ENCODE peak calls at places on chromosomes 16 and 17, in six cellular contexts. K is dorsolateral prefrontal cortex, F is Calu3, O is glutamatergic neuron, L is A549, H is A673. S is an unnamed sample.

GRCh38 chr17:42399948-42400843 is 12.0 kb upstream of the STAT3 start:
- DNase-seq in K (no peak), F (no peak), O (no peak), L (no peak), H (no peak), S (no peak)

GRCh38 chr17:53150101-53150698 is 672.5 kb upstream of the KIF2B start:
- DNase-seq in K (no peak), F (no peak), O (no peak), L (peak), H (peak), S (no peak)

GRCh38 chr16:78976212-78976611 is 624.3 kb downstream of the MAF start:
- DNase-seq in K (no peak), F (no peak), O (no peak), L (no peak), H (no peak), S (no peak)

GRCh38 chr17:45001310-45001709 is 33.2 kb upstream of the C1QL1 start:
- DNase-seq in K (no peak), F (no peak), O (no peak), L (no peak), H (no peak), S (no peak)

GRCh38 chr16:48454051-48454450 is 68.8 kb upstream of the SIAH1 start:
- DNase-seq in K (no peak), F (no peak), O (no peak), L (no peak), H (no peak), S (no peak)

GRCh38 chr16:83701494-83701893 is 106.3 kb upstream of the HSBP1 start:
- DNase-seq in K (no peak), F (peak), O (no peak), L (peak), H (peak), S (no peak)

GRCh38 chr17:64773836-64774761 is 112.0 kb upstream of the SMURF2 start:
- DNase-seq in K (no peak), F (peak), O (no peak), L (peak), H (peak), S (no peak)

GRCh38 chr17:8004899-8005298 is 2.5 kb downstream of the GUCY2D start:
- DNase-seq in K (no peak), F (no peak), O (no peak), L (no peak), H (no peak), S (no peak)

GRCh38 chr17:46024590-46024989 is 25.5 kb downstream of the STH start:
- DNase-seq in K (no peak), F (no peak), O (no peak), L (no peak), H (no peak), S (no peak)

GRCh38 chr17:70110443-70110880 is 35.4 kb downstream of the KCNJ16 start:
- DNase-seq in K (no peak), F (no peak), O (no peak), L (no peak), H (peak), S (no peak)

GRCh38 chr17:14355556-14355955 is 54.7 kb downstream of the HS3ST3B1 start:
- DNase-seq in K (no peak), F (no peak), O (no peak), L (no peak), H (no peak), S (no peak)

GRCh38 chr17:47207143-47208067 is 1.7 kb upstream of the MYL4 start:
- DNase-seq in K (no peak), F (no peak), O (no peak), L (no peak), H (no peak), S (no peak)

GRCh38 chr17:81059026-81059425 is 24.1 kb downstream of the BAIAP2 start:
- DNase-seq in K (no peak), F (no peak), O (no peak), L (no peak), H (no peak), S (no peak)

GRCh38 chr16:46612121-46612520 is 9.1 kb downstream of the SHCBP1 start:
- DNase-seq in K (no peak), F (no peak), O (no peak), L (no peak), H (no peak), S (no peak)

GRCh38 chr16:70304892-70305448 is 6.0 kb downstream of the DDX19B start:
- DNase-seq in K (no peak), F (peak), O (no peak), L (no peak), H (no peak), S (no peak)

DNA sequence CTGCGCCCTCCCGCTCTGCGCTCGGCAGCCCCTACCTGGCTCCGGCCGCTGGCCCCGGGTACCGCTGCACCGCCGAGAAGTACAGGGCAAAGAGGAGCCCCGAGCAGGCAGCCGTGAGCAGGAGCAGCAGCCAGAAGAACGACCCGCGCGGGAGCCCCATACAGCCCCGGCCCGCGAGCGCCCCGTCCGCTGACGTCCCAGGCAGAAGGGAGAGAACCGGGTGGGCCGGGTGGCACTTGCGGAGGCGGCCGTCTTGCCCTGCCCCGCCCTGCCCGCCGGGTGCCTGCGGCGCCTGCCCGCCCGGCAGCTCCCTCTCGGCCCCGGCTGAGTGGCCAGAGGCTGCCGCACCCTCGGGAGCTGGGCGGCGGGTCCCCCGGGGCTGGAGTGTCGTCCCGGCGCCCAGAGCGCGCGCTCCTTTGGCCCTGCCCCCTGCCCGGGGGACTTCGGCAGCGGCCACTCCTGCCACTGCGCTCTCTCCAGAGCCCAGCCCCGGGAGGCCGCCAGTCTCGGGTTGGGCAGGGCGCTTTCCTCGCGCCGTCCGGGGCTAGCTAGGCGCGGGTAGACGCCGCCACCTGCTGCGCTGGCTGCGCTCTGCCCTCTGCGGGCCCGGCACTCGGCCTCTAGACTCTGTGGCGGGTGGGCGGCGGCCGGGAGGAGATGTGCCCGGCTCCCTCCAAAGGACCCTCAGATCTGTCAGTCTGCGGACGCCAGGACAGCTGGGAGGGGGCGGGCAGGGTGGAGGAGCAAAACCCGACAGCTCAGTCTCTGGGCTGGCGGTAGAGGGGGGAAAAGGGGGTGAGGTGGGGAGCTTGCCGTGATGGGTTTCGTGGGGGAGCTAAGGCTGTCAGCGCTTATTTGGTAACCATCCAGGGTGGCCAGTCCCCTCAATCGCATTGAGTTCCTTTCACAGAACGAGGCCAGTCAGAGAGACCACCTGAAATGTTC is at the start of gene ST6GALNAC2:
- DNase-seq in K (no peak), F (peak), O (peak), L (peak), H (no peak), S (no peak)
- TF ChIP-seq CTCF in K (no peak), F (no peak), O (no peak), L (peak), H (no peak), S (no peak)

GRCh38 chr16:85557083-85557975 is 55.8 kb upstream of the GSE1 start:
- DNase-seq in K (no peak), F (peak), O (no peak), L (peak), H (no peak), S (no peak)
- TF ChIP-seq CTCF in K (no peak), F (no peak), O (no peak), L (peak), H (peak), S (no peak)

GRCh38 chr16:66420396-66420795 is 6.7 kb upstream of the BEAN1 start:
- DNase-seq in K (no peak), F (no peak), O (no peak), L (no peak), H (no peak), S (no peak)

GRCh38 chr16:66418165-66418962 is 8.7 kb upstream of the BEAN1 start:
- DNase-seq in K (no peak), F (no peak), O (no peak), L (no peak), H (no peak), S (no peak)

GRCh38 chr16:66421891-66422290 is 5.2 kb upstream of the BEAN1 start:
- DNase-seq in K (no peak), F (no peak), O (no peak), L (no peak), H (no peak), S (no peak)

GRCh38 chr16:66416981-66417700 is 10.0 kb upstream of the BEAN1 start:
- DNase-seq in K (no peak), F (no peak), O (no peak), L (no peak), H (no peak), S (no peak)

GRCh38 chr16:66419527-66419926 is 7.6 kb upstream of the BEAN1 start:
- DNase-seq in K (no peak), F (no peak), O (no peak), L (no peak), H (no peak), S (no peak)
- TF ChIP-seq CTCF in K (no peak), F (peak), O (no peak), L (no peak), H (no peak), S (no peak)

GRCh38 chr16:30585400-30586191 is at the start of gene ZNF785:
- DNase-seq in K (peak), F (peak), O (peak), L (peak), H (peak), S (peak)
- TF ChIP-seq CTCF in K (peak), F (peak), O (peak), L (no peak), H (no peak), S (no peak)

GRCh38 chr17:29121442-29121841 is 58.8 kb downstream of the MYO18A start:
- DNase-seq in K (no peak), F (no peak), O (no peak), L (no peak), H (no peak), S (no peak)

GRCh38 chr17:29116652-29117439 is 63.4 kb downstream of the MYO18A start:
- DNase-seq in K (peak), F (peak), O (peak), L (peak), H (peak), S (peak)

GRCh38 chr17:29120439-29120838 is 59.8 kb downstream of the MYO18A start:
- DNase-seq in K (no peak), F (no peak), O (no peak), L (no peak), H (no peak), S (no peak)

GRCh38 chr17:29117440-29117753 is 62.8 kb downstream of the MYO18A start:
- DNase-seq in K (no peak), F (no peak), O (no peak), L (no peak), H (no peak), S (no peak)

DNA sequence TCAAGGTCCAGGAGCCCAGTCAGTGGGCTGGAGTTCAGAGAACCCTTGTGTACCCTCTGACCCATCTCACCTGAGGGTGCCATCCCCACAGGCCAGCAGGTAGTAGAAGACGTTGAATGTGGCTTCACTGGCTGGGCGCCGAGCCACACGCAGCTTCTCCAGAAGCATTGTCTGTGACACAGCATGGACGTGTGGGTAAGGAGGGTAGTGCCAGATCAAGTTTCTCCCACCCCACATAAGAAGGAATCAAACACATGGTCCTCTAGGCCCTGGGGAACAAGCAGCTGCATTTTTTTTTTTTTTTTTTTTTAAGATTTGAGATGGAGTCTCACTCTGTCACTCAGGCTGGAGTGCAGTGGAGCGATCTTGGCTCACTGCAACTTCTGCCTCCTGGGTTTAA is 60.9 kb downstream of the MYO18A start:
- DNase-seq in K (no peak), F (no peak), O (no peak), L (no peak), H (no peak), S (no peak)
- TF ChIP-seq CTCF in K (no peak), F (no peak), O (no peak), L (no peak), H (no peak), S (no peak)

DNA sequence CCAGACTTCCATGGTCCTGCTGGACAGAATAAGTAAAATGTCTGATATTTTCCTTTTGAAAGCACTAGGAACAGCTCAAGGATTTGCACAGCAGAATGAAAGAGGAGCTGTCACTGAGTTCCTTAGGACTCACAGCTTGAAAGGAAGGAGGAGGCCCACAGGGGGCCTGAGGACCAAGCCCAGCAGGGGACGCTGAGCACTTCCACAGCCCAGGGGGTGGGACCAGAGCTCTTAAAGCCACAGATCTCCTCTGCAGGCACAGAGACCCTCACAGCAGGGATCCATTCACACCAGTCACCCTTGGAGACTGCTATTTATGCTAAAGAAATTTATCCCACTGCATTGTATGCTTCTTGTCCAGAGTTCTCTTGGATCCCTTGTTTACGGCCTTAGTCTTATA is 253.3 kb downstream of the STX8 start:
- DNase-seq in K (no peak), F (no peak), O (peak), L (no peak), H (peak), S (no peak)
- TF ChIP-seq CTCF in K (no peak), F (no peak), O (no peak), L (no peak), H (peak), S (no peak)

GRCh38 chr16:68596266-68596665 is 48.8 kb upstream of the CDH3 start:
- DNase-seq in K (no peak), F (no peak), O (no peak), L (no peak), H (no peak), S (no peak)

GRCh38 chr16:68590201-68590994 is 51.3 kb downstream of the ZFP90 start:
- DNase-seq in K (peak), F (peak), O (peak), L (peak), H (peak), S (peak)

DNA sequence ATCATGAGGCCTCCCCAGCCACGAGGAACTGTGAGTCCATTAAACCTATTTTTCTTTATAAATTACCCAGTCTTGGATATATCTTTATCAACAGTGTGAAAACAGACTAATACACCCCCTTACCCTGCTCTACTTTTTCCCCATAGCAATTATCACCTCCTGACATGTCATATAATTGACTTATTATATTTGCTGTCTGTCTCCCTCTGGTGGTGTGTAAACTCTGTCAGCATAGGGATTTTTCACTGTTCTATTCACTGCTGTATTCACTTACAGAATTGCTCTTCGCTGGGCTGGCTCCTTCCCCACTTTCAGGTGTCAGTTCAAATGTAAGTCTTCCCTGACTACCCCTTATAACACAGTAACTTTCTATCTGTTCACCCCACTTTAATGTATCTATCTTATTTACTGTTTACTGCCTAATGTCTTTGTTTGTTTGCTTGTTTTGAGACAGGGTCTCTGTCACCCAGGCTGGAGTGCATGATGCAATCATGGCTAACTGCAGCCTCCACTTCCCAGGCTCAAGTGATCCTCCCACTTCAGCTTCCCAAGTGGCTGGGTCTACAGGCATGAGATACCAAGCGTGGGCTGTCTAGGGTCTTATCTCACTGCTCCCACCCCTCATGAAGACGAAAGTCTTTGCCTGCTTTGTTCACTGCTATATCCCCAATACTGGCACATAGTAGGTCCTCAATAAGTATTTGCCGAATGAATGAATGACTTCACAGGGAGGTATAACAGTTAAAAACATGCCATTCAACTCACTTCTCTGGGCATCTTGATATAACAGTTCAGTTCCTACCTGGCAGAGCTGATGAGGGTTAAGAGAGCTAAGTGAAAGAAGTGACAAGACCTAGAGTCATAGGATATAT is 52.4 kb upstream of the CDH3 start:
- DNase-seq in K (no peak), F (no peak), O (no peak), L (peak), H (peak), S (no peak)
- TF ChIP-seq CTCF in K (no peak), F (no peak), O (peak), L (no peak), H (peak), S (no peak)